ENCODE peak calls at places on chromosome 9, in four cellular contexts. Q is HepG2, M is H1, P is GM12878. T is an unnamed sample. For H3K9me3, the result is how much of the 10 kb centered on the place peaks cover.

GRCh38 chr9:16010221-16010620 is 457.4 kb downstream of the CCDC171 start:
- DNase-seq in M (no peak), Q (no peak), P (no peak), T (no peak)

GRCh38 chr9:127974769-127975261 is 6.0 kb downstream of the EEIG1 start:
- DNase-seq in P (no peak), M (no peak), Q (no peak), T (no peak)

GRCh38 chr9:79610019-79610760 is 38.4 kb downstream of the TLE4 start:
- DNase-seq in P (no peak), M (no peak), Q (no peak), T (no peak)

GRCh38 chr9:5851445-5851844 is 18.5 kb upstream of the ERMP1 start:
- DNase-seq in M (no peak), Q (no peak), P (peak), T (no peak)

GRCh38 chr9:112848316-112849151 is 42.1 kb downstream of the SLC46A2 start:
- DNase-seq in P (no peak), M (peak), Q (no peak), T (no peak)

GRCh38 chr9:77421506-77422265 is 226.4 kb downstream of the GNA14 start:
- DNase-seq in M (no peak), P (no peak), Q (no peak), T (no peak)

GRCh38 chr9:82325907-82326306 is 337.3 kb downstream of the SPATA31D1 start:
- DNase-seq in P (no peak), M (no peak), Q (no peak), T (no peak)

GRCh38 chr9:116405321-116405720 is 251.7 kb downstream of the PAPPA start:
- DNase-seq in M (no peak), Q (no peak), P (no peak), T (no peak)

GRCh38 chr9:85577353-85577952 is 164.3 kb downstream of the AGTPBP1 start:
- DNase-seq in M (no peak), Q (no peak), P (no peak), T (no peak)

GRCh38 chr9:113715086-113715485 is 161.0 kb upstream of the ZNF618 start:
- DNase-seq in P (no peak), M (no peak), Q (no peak), T (no peak)

GRCh38 chr9:78671785-78672184 is 374.9 kb downstream of the PSAT1 start:
- DNase-seq in Q (no peak), M (no peak), P (no peak), T (no peak)

GRCh38 chr9:97740848-97741821 is 44.0 kb upstream of the XPA start:
- DNase-seq in P (no peak), M (peak), Q (no peak), T (peak)

GRCh38 chr9:33289936-33290246 is 425 bp upstream of the NFX1 start:
- DNase-seq in Q (no peak), P (no peak), M (no peak), T (no peak)

GRCh38 chr9:23552876-23553275 is 273.2 kb downstream of the ELAVL2 start:
- DNase-seq in Q (no peak), P (no peak), M (no peak), T (no peak)

GRCh38 chr9:6086006-6086655 is 70.7 kb upstream of the RANBP6 start:
- DNase-seq in Q (no peak), M (no peak), P (no peak), T (no peak)

GRCh38 chr9:79694676-79695400 is 123.1 kb downstream of the TLE4 start:
- DNase-seq in P (no peak), M (no peak), Q (no peak), T (peak)

GRCh38 chr9:116471093-116471906 is 215.8 kb upstream of the TRIM32 start:
- DNase-seq in Q (no peak), P (no peak), M (peak), T (peak)

GRCh38 chr9:105103776-105104175 is 140.7 kb upstream of the SLC44A1 start:
- DNase-seq in M (no peak), P (no peak), Q (no peak), T (no peak)

GRCh38 chr9:114038724-114039313 is 39.3 kb downstream of the AMBP start:
- DNase-seq in P (no peak), Q (no peak), M (peak), T (no peak)

GRCh38 chr9:22041792-22042191 is 32.7 kb upstream of the CDKN2B start:
- DNase-seq in Q (no peak), M (no peak), P (no peak), T (no peak)

GRCh38 chr9:136697821-136698526 is 10.7 kb upstream of the AGPAT2 start:
- DNase-seq in Q (peak), M (no peak), P (no peak), T (no peak)

GRCh38 chr9:70498866-70499265 is 84.4 kb upstream of the KLF9 start:
- DNase-seq in P (no peak), M (no peak), Q (no peak), T (no peak)

GRCh38 chr9:33524431-33524947 is 438 bp downstream of the ANKRD18B start:
- DNase-seq in Q (no peak), P (no peak), M (peak), T (peak)

GRCh38 chr9:106920701-106921283 is 57.8 kb downstream of the ZNF462 start:
- DNase-seq in M (no peak), P (no peak), Q (peak), T (no peak)

GRCh38 chr9:92680166-92681119 is 10.5 kb upstream of the IPPK start:
- DNase-seq in M (peak), Q (no peak), P (no peak), T (no peak)

GRCh38 chr9:91415290-91415689 is 8.3 kb downstream of the NFIL3 start:
- DNase-seq in Q (no peak), P (peak), M (no peak), T (no peak)

GRCh38 chr9:137479315-137479861 is 20.3 kb upstream of the NSMF start:
- DNase-seq in P (no peak), Q (no peak), M (no peak), T (no peak)

GRCh38 chr9:71363286-71363961 is 242.0 kb upstream of the TRPM3 start:
- DNase-seq in M (no peak), P (no peak), Q (no peak), T (no peak)

GRCh38 chr9:92911496-92912475 is 33.9 kb upstream of the ZNF484 start:
- DNase-seq in P (no peak), Q (peak), M (no peak), T (no peak)

GRCh38 chr9:112819635-112820496 is 69.3 kb downstream of the SNX30 start:
- DNase-seq in P (peak), M (no peak), Q (peak), T (peak)

GRCh38 chr9:111731916-111732315 is 62.8 kb downstream of the SHOC1 start:
- DNase-seq in Q (no peak), M (no peak), P (no peak), T (no peak)

GRCh38 chr9:134066546-134066922 is 1.3 kb downstream of the BRD3 start:
- DNase-seq in Q (no peak), P (no peak), M (no peak), T (no peak)
- TF ChIP-seq SUZ12 in Q (no peak), P (no peak), M (no peak), T (no peak)

GRCh38 chr9:110131499-110131898 is 76.5 kb downstream of the C9orf152 start:
- DNase-seq in M (no peak), P (no peak), Q (no peak), T (no peak)

GRCh38 chr9:110128664-110129329 is 79.2 kb downstream of the C9orf152 start:
- DNase-seq in M (no peak), Q (no peak), P (peak), T (no peak)

GRCh38 chr9:110130211-110130610 is 77.7 kb downstream of the C9orf152 start:
- DNase-seq in M (no peak), Q (no peak), P (no peak), T (no peak)

GRCh38 chr9:110130791-110131416 is 77.1 kb downstream of the C9orf152 start:
- DNase-seq in P (no peak), Q (no peak), M (no peak), T (no peak)

GRCh38 chr9:110129460-110129859 is 78.5 kb downstream of the C9orf152 start:
- DNase-seq in M (no peak), Q (no peak), P (no peak), T (no peak)
- H3K4me3 ChIP-seq in M (no peak), Q (no peak), P (peak), T (no peak)

DNA sequence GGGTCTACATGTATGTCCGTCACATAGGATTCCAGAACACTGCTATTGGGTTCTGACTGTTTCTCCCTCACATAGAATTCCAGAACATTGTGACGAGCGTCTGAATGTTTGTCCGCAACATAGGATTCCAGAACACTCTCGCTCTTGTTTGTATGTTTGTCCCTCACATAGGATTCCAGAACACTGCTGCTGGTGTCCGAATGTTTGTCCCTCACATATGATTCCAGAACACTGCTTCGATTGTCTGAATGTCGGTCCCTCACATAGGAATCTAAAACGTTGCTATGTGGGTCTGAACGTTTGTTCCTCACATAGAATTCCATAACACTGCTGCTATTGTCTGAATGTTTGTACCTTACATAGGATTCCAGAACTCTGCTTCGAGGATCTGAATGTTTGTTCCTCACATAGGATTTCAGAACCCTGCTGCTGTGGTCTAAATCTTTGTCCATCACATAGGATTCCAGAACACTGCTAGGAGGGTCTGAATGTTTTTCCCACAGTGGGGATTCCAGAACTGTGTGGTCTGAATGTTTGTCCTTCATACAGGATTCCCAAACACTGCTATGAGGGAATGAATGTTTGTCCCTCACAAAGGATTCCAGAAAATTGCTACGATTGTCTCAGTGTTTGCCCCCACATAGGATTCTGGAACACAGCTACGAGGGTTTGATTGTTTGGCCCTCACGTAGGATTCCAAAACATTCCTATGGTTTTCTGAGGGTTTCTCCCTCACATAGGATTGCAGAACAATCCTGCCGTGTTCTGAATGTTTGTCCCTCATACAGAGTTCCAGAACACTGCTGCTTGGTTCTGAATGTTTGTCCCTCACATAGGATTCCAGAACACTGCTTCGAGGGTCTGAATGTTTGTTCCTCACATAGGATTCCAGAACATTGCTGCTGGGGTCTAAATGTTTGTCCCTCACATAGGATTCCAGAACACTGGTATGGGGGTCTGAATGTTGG is 220.5 kb downstream of the FOXD4L6 start:
- DNase-seq in P (no peak), Q (no peak), M (peak), T (no peak)
- H3K9me3 ChIP-seq in P (under half), Q (under half), M (half or more), T (under half)

DNA sequence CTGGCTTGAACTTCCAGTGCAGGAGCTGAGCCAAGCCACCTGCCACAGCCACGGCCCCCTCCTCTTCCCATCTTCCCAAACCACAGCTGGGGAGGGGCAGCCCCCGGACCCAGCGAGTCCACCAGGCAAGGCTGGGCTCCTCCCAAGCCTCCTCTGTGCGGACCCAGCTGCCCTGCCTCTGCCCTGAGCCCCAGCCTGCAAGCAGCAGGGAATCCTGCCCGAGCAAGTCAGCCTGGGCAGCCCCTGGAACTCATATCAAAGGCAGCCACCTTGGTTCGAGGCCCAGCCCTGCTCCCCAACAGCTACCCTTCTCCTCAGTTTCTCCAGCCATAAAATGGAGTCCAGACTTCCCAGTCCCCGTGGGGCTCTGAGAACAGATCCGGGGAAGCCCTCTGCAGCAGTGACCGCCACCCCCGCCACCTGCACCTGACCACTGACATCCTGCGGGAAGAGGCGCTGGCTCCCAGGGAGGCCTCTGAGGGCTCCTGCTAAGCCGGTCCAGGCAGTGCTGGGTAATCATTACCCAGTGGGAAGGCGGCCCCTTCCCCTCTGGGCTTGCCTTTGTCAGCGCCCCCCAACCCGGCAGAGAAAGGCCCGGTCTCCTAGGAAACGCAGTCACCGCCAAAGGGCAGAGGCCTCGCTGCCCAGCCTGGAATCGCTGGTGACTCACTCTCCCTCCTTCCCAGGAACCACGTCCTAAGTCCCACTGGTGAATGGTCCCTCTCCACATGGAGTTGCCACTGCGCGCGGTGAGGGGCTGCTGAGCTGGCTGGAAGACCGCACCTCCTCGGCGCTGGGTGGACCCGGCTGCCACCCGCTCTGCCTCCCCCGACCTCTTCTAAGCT is 1.5 kb downstream of the VAV2 start:
- DNase-seq in Q (peak), M (no peak), P (no peak), T (no peak)
- TF ChIP-seq SUZ12 in Q (no peak), M (no peak), P (no peak), T (no peak)

GRCh38 chr9:28882528-28882927 is 1309.2 kb upstream of the C9orf72 start:
- DNase-seq in Q (no peak), M (no peak), P (no peak), T (no peak)
- H3K4me3 ChIP-seq in Q (no peak), M (no peak), P (no peak), T (no peak)

GRCh38 chr9:135253305-135254004 is 166.0 kb downstream of the OLFM1 start:
- DNase-seq in Q (no peak), P (no peak), M (peak), T (peak)

GRCh38 chr9:135254176-135255032 is 166.9 kb downstream of the OLFM1 start:
- DNase-seq in M (no peak), P (no peak), Q (no peak), T (no peak)

GRCh38 chr9:135255843-135256567 is 168.5 kb downstream of the OLFM1 start:
- DNase-seq in Q (no peak), P (no peak), M (no peak), T (no peak)

GRCh38 chr9:135256568-135257354 is 169.3 kb downstream of the OLFM1 start:
- DNase-seq in P (no peak), M (no peak), Q (no peak), T (no peak)

GRCh38 chr9:135255033-135255842 is 167.8 kb downstream of the OLFM1 start:
- DNase-seq in P (no peak), M (no peak), Q (no peak), T (no peak)
- H3K9me3 ChIP-seq in P (under half), M (under half), Q (under half), T (under half)

GRCh38 chr9:38023661-38024035 is 45.4 kb downstream of the SHB start:
- DNase-seq in P (no peak), M (no peak), Q (no peak), T (no peak)
- TF ChIP-seq SUZ12 in P (no peak), M (no peak), Q (no peak), T (no peak)